ENCODE peak calls at places on chromosomes 11 and 22, in ten cellular contexts. G is transverse colon, W is esophagus muscularis mucosa, Q is stomach, T is K562, U is suprapubic skin, E is H1, R is HepG2, S is sigmoid colon, D is GM12878. X is an unnamed sample.

GRCh38 chr11:70517996-70518907 is 119.9 kb downstream of the CTTN start:
- DNase-seq in W (no peak), E (no peak), G (no peak), S (no peak), R (no peak), T (no peak), D (no peak), U (no peak), Q (no peak), X (no peak)

GRCh38 chr11:17013548-17014320 is 480 bp downstream of the PLEKHA7 start:
- DNase-seq in S (peak), D (no peak), R (peak), G (peak), Q (peak), E (no peak), W (no peak), U (peak), T (no peak), X (peak)

GRCh38 chr11:295351-296205 is 3.7 kb downstream of the IFITM5 start:
- DNase-seq in G (no peak), Q (no peak), S (peak), D (no peak), U (no peak), W (no peak), T (no peak), E (no peak), R (no peak), X (no peak)

GRCh38 chr11:3121931-3122774 is 43.0 kb downstream of the OSBPL5 start:
- DNase-seq in E (no peak), W (no peak), Q (peak), U (peak), T (no peak), R (no peak), G (peak), D (no peak), S (peak), X (peak)

GRCh38 chr22:39414377-39414776 is 14.8 kb downstream of the TAB1 start:
- DNase-seq in R (no peak), U (no peak), T (no peak), E (no peak), D (no peak), S (no peak), W (no peak), Q (no peak), G (no peak), X (no peak)

GRCh38 chr11:67504023-67504949 is 877 bp downstream of the PITPNM1 start:
- DNase-seq in D (no peak), U (no peak), Q (no peak), W (no peak), G (peak), S (no peak), R (no peak), E (no peak), T (peak), X (peak)

GRCh38 chr11:132987936-132988335 is 544.4 kb downstream of the OPCML start:
- DNase-seq in E (no peak), T (no peak), S (no peak), Q (no peak), U (no peak), W (no peak), D (no peak), R (no peak), G (no peak), X (no peak)

GRCh38 chr11:133947298-133947905 is 9.4 kb downstream of the IGSF9B start:
- DNase-seq in W (no peak), R (peak), Q (no peak), E (no peak), S (no peak), D (no peak), T (peak), G (no peak), U (no peak), X (no peak)

GRCh38 chr22:44523981-44524759 is 26.1 kb upstream of the RTL6 start:
- DNase-seq in D (no peak), W (peak), S (peak), R (no peak), T (no peak), E (no peak), G (peak), Q (peak), U (no peak), X (no peak)

GRCh38 chr11:18248561-18248960 is at the start of gene SAA2:
- DNase-seq in D (no peak), W (no peak), R (no peak), S (no peak), G (no peak), U (no peak), T (no peak), Q (no peak), E (no peak), X (no peak)

GRCh38 chr11:70103256-70103975 is 25.3 kb downstream of the ANO1 start:
- DNase-seq in U (no peak), G (no peak), Q (no peak), D (no peak), T (no peak), W (no peak), S (no peak), R (no peak), E (no peak), X (no peak)

GRCh38 chr11:71452354-71453020 is 516 bp upstream of the NADSYN1 start:
- DNase-seq in E (no peak), D (no peak), W (no peak), T (no peak), S (peak), Q (peak), U (peak), G (peak), R (peak), X (peak)

GRCh38 chr11:65291613-65292012 is 23.1 kb upstream of the CDC42EP2 start:
- DNase-seq in U (no peak), S (no peak), T (no peak), G (no peak), Q (no peak), E (no peak), D (no peak), W (no peak), R (peak), X (no peak)

GRCh38 chr22:20131856-20132685 is 467 bp downstream of the ZDHHC8 start:
- DNase-seq in T (peak), U (no peak), S (peak), G (peak), R (no peak), Q (peak), D (no peak), E (no peak), W (no peak), X (peak)

GRCh38 chr22:21972293-21972779 is 10.3 kb downstream of the TOP3B start:
- DNase-seq in W (no peak), R (peak), T (peak), U (no peak), Q (no peak), S (no peak), D (no peak), E (no peak), G (peak), X (peak)

GRCh38 chr11:66617148-66617814 is 851 bp downstream of the RBM14 start:
- DNase-seq in W (peak), G (no peak), Q (no peak), E (no peak), R (no peak), D (no peak), S (peak), T (no peak), U (peak), X (no peak)

GRCh38 chr11:14075118-14075601 is 112.6 kb downstream of the SPON1 start:
- DNase-seq in T (no peak), R (no peak), U (no peak), S (no peak), D (no peak), E (no peak), G (no peak), Q (no peak), W (peak), X (no peak)

GRCh38 chr11:129620705-129621104 is 194.9 kb upstream of the TMEM45B start:
- DNase-seq in U (no peak), W (no peak), E (no peak), D (no peak), R (no peak), G (no peak), Q (no peak), S (no peak), T (no peak), X (no peak)

GRCh38 chr11:2310073-2310785 is 8.4 kb downstream of the TSPAN32 start:
- DNase-seq in E (no peak), U (peak), G (no peak), T (no peak), R (no peak), Q (no peak), D (no peak), S (peak), W (no peak), X (no peak)

GRCh38 chr22:22877523-22878210 is 9.9 kb upstream of the IGLL5 start:
- DNase-seq in D (no peak), G (peak), S (no peak), R (peak), Q (peak), U (no peak), W (no peak), T (peak), E (no peak), X (no peak)

GRCh38 chr22:45521178-45521577 is 18.5 kb downstream of the FBLN1 start:
- DNase-seq in G (no peak), U (no peak), E (no peak), T (no peak), S (no peak), Q (no peak), D (no peak), W (no peak), R (peak), X (no peak)

GRCh38 chr22:49951986-49952896 is 8.3 kb upstream of the PIM3 start:
- DNase-seq in Q (no peak), T (no peak), D (no peak), G (no peak), S (no peak), R (peak), W (no peak), E (no peak), U (no peak), X (no peak)
- TF ChIP-seq EP300 in Q (no peak), T (no peak), D (no peak), G (no peak), S (no peak), R (peak), W (no peak), E (no peak), U (no peak), X (no peak)

GRCh38 chr11:117664897-117665296 is 132.1 kb downstream of the DSCAML1 start:
- DNase-seq in D (no peak), W (no peak), Q (no peak), E (no peak), R (no peak), U (no peak), S (no peak), T (no peak), G (peak), X (no peak)

GRCh38 chr11:117662255-117662654 is 134.8 kb downstream of the DSCAML1 start:
- DNase-seq in Q (no peak), E (no peak), W (no peak), G (no peak), T (no peak), U (no peak), D (no peak), S (no peak), R (no peak), X (no peak)

GRCh38 chr11:117663389-117663788 is 133.6 kb downstream of the DSCAML1 start:
- DNase-seq in U (no peak), S (no peak), G (no peak), T (no peak), D (no peak), W (no peak), Q (no peak), R (no peak), E (no peak), X (no peak)

GRCh38 chr11:117662870-117663269 is 134.1 kb downstream of the DSCAML1 start:
- DNase-seq in W (no peak), D (no peak), G (no peak), E (no peak), S (no peak), U (no peak), Q (no peak), T (no peak), R (no peak), X (no peak)

DNA sequence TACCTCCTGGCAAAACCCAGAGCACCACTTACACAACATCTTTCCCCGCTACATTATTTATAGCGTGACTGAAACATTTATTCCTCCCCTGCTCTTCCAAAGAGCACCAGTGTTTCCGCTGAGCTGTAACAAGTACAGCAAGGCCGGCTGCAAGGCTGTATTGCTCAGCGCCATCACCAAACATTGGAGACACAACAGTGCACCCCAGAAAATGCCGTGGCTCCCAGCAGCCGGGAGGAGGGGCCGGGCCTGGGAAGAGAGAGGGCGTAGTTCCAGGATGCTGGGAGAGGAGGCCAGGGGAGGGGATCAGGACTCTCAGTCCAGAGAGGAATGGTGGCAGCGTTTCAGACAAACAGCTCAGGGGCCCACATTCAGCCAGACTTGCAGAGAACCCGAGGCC is 133.2 kb downstream of the DSCAML1 start:
- DNase-seq in T (no peak), W (no peak), G (no peak), Q (no peak), U (no peak), D (no peak), E (no peak), S (peak), R (no peak), X (no peak)
- TF ChIP-seq POLR2AphosphoS5 in T (no peak), W (no peak), G (no peak), Q (no peak), U (no peak), D (no peak), E (no peak), S (no peak), R (no peak), X (no peak)

GRCh38 chr11:120324932-120325810 is at the start of gene TLCD5:
- DNase-seq in Q (peak), R (peak), W (no peak), U (no peak), E (peak), G (peak), D (no peak), S (peak), T (peak), X (peak)
- TF ChIP-seq POLR2A in Q (no peak), R (no peak), W (peak), U (no peak), E (peak), G (peak), D (no peak), S (no peak), T (no peak), X (no peak)

DNA sequence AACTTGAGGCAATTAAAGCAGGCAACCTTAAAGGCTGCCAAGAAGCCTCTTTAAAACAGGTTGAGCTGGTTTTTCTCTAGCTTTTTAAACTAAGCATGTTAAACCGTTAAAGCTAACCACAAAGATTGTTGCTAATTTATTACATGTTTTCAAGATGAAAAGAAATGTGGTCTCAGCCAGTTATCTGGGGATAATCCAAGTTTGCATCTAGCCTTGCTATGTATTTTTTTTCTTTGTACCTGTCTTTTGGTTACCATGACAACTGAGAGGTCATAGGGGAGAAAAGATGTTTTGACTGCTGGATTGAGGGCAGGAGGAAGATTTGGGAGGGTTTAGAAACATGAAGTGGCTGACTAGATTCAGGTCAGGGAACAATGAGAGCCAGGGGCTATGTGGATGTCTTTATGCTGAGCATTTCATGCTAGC is 19.2 kb upstream of the PGM2L1 start:
- DNase-seq in S (no peak), R (no peak), T (no peak), G (no peak), Q (no peak), E (no peak), U (no peak), D (no peak), W (no peak), X (no peak)
- TF ChIP-seq EP300 in S (no peak), R (no peak), T (no peak), G (no peak), Q (no peak), E (no peak), U (no peak), D (no peak), W (no peak), X (no peak)

GRCh38 chr22:36365020-36365411 is 22.8 kb downstream of the MYH9 start:
- DNase-seq in R (no peak), S (peak), G (peak), U (no peak), T (peak), W (no peak), E (no peak), Q (peak), D (no peak), X (no peak)
- TF ChIP-seq POLR2AphosphoS5 in R (no peak), S (peak), G (peak), U (no peak), T (no peak), W (peak), E (no peak), Q (peak), D (peak), X (peak)

X was measured in upper lobe of left lung.